ENCODE peak calls at places on chromosome 1, in eight cellular contexts. One of them, this sample, is unnamed.

GRCh38 chr1:170261669-170262068 is 115.9 kb downstream of the NTMT2 start:
- DNase-seq in BJ: peak; percentile 54
- DNase-seq in lower lobe of right lung: no peak
- DNase-seq in cardiac muscle cell: no peak
- DNase-seq in bronchial epithelial cell: no peak
- DNase-seq in GM23248: peak; percentile 57
- DNase-seq in retina: no peak
- DNase-seq in Peyer's patch: no peak
- DNase-seq in this sample: no peak

GRCh38 chr1:221741364-221741970 is 422 bp downstream of the DUSP10 start:
- DNase-seq in BJ: no peak
- DNase-seq in lower lobe of right lung: peak; percentile 66
- DNase-seq in cardiac muscle cell: peak; percentile 40
- DNase-seq in bronchial epithelial cell: peak; percentile 43
- DNase-seq in GM23248: peak; percentile 69
- DNase-seq in retina: no peak
- DNase-seq in Peyer's patch: no peak
- DNase-seq in this sample: peak; percentile 40

GRCh38 chr1:17816511-17816910 is 61.4 kb downstream of the ACTL8 start:
- DNase-seq in BJ: no peak
- DNase-seq in lower lobe of right lung: no peak
- DNase-seq in cardiac muscle cell: no peak
- DNase-seq in bronchial epithelial cell: no peak
- DNase-seq in GM23248: no peak
- DNase-seq in retina: no peak
- DNase-seq in Peyer's patch: no peak
- DNase-seq in this sample: no peak

GRCh38 chr1:79380078-79380477 is 373.5 kb upstream of the ADGRL4 start:
- DNase-seq in BJ: no peak
- DNase-seq in lower lobe of right lung: no peak
- DNase-seq in cardiac muscle cell: no peak
- DNase-seq in bronchial epithelial cell: no peak
- DNase-seq in GM23248: no peak
- DNase-seq in retina: no peak
- DNase-seq in Peyer's patch: no peak
- DNase-seq in this sample: no peak

GRCh38 chr1:92409946-92410345 is 76.8 kb downstream of the GFI1 start:
- DNase-seq in BJ: no peak
- DNase-seq in lower lobe of right lung: no peak
- DNase-seq in cardiac muscle cell: no peak
- DNase-seq in bronchial epithelial cell: no peak
- DNase-seq in GM23248: no peak
- DNase-seq in retina: no peak
- DNase-seq in Peyer's patch: no peak
- DNase-seq in this sample: no peak

GRCh38 chr1:226644541-226645176 is 94.4 kb downstream of the ITPKB start:
- DNase-seq in BJ: no peak
- DNase-seq in lower lobe of right lung: peak; percentile 17
- DNase-seq in cardiac muscle cell: no peak
- DNase-seq in bronchial epithelial cell: no peak
- DNase-seq in GM23248: no peak
- DNase-seq in retina: no peak
- DNase-seq in Peyer's patch: peak; percentile 36
- DNase-seq in this sample: no peak

GRCh38 chr1:41572224-41572623 is 87.7 kb upstream of the EDN2 start:
- DNase-seq in BJ: no peak
- DNase-seq in lower lobe of right lung: no peak
- DNase-seq in cardiac muscle cell: no peak
- DNase-seq in bronchial epithelial cell: no peak
- DNase-seq in GM23248: no peak
- DNase-seq in retina: no peak
- DNase-seq in Peyer's patch: no peak
- DNase-seq in this sample: no peak

GRCh38 chr1:37438971-37439671 is 35.3 kb upstream of the ZC3H12A start:
- DNase-seq in BJ: no peak
- DNase-seq in lower lobe of right lung: no peak
- DNase-seq in cardiac muscle cell: no peak
- DNase-seq in bronchial epithelial cell: no peak
- DNase-seq in GM23248: no peak
- DNase-seq in retina: no peak
- DNase-seq in Peyer's patch: no peak
- DNase-seq in this sample: no peak

GRCh38 chr1:157542676-157543075 is 9.6 kb downstream of the FCRL5 start:
- DNase-seq in BJ: no peak
- DNase-seq in lower lobe of right lung: peak; percentile 47
- DNase-seq in cardiac muscle cell: no peak
- DNase-seq in bronchial epithelial cell: no peak
- DNase-seq in GM23248: no peak
- DNase-seq in retina: no peak
- DNase-seq in Peyer's patch: no peak
- DNase-seq in this sample: no peak

GRCh38 chr1:198122693-198123092 is 34.1 kb upstream of the NEK7 start:
- DNase-seq in BJ: no peak
- DNase-seq in lower lobe of right lung: no peak
- DNase-seq in cardiac muscle cell: peak; percentile 43
- DNase-seq in bronchial epithelial cell: peak; percentile 61
- DNase-seq in GM23248: peak; percentile 53
- DNase-seq in retina: no peak
- DNase-seq in Peyer's patch: no peak
- DNase-seq in this sample: no peak

GRCh38 chr1:209106237-209106741 is 477.2 kb upstream of the CAMK1G start:
- DNase-seq in BJ: no peak
- DNase-seq in lower lobe of right lung: no peak
- DNase-seq in cardiac muscle cell: peak; percentile 10
- DNase-seq in bronchial epithelial cell: no peak
- DNase-seq in GM23248: peak; percentile 75
- DNase-seq in retina: peak; percentile 43
- DNase-seq in Peyer's patch: no peak
- DNase-seq in this sample: no peak

GRCh38 chr1:17561561-17561985 is 22.1 kb downstream of the ARHGEF10L start:
- DNase-seq in BJ: no peak
- DNase-seq in lower lobe of right lung: peak; percentile 56
- DNase-seq in cardiac muscle cell: peak; percentile 44
- DNase-seq in bronchial epithelial cell: no peak
- DNase-seq in GM23248: peak; percentile 80
- DNase-seq in retina: no peak
- DNase-seq in Peyer's patch: no peak
- DNase-seq in this sample: no peak

GRCh38 chr1:246291141-246291540 is 215.9 kb downstream of the SMYD3 start:
- DNase-seq in BJ: no peak
- DNase-seq in lower lobe of right lung: no peak
- DNase-seq in cardiac muscle cell: no peak
- DNase-seq in bronchial epithelial cell: no peak
- DNase-seq in GM23248: no peak
- DNase-seq in retina: no peak
- DNase-seq in Peyer's patch: no peak
- DNase-seq in this sample: no peak

GRCh38 chr1:35555601-35556477 is 1.4 kb downstream of the KIAA0319L start:
- DNase-seq in BJ: no peak
- DNase-seq in lower lobe of right lung: no peak
- DNase-seq in cardiac muscle cell: no peak
- DNase-seq in bronchial epithelial cell: peak; percentile 99
- DNase-seq in GM23248: peak; percentile 94
- DNase-seq in retina: no peak
- DNase-seq in Peyer's patch: no peak
- DNase-seq in this sample: no peak

GRCh38 chr1:76430532-76430931 is 356.0 kb downstream of the ST6GALNAC3 start:
- DNase-seq in BJ: no peak
- DNase-seq in lower lobe of right lung: no peak
- DNase-seq in cardiac muscle cell: peak; percentile 19
- DNase-seq in bronchial epithelial cell: no peak
- DNase-seq in GM23248: no peak
- DNase-seq in retina: no peak
- DNase-seq in Peyer's patch: no peak
- DNase-seq in this sample: no peak

GRCh38 chr1:62589321-62589720 is 8.0 kb upstream of the ANGPTL3 start:
- DNase-seq in BJ: no peak
- DNase-seq in lower lobe of right lung: no peak
- DNase-seq in cardiac muscle cell: no peak
- DNase-seq in bronchial epithelial cell: no peak
- DNase-seq in GM23248: no peak
- DNase-seq in retina: no peak
- DNase-seq in Peyer's patch: no peak
- DNase-seq in this sample: no peak